ENCODE peak calls at places on chromosomes 1 and 21, in five cellular contexts. E is Panc1, J is fibroblast of mammary gland, K is pancreas, S is tibial artery. I is an unnamed sample.

GRCh38 chr1:199041173-199041914 is 402.5 kb downstream of the PTPRC start:
- DNase-seq in E (no peak), J (no peak), K (no peak), S (no peak), I (no peak)

GRCh38 chr1:2180297-2181245 is 14.0 kb downstream of the FAAP20 start:
- DNase-seq in E (no peak), J (peak; percentile 37), K (no peak), S (no peak), I (no peak)

GRCh38 chr1:155015527-155016230 is 13.1 kb downstream of the ZBTB7B start:
- DNase-seq in E (no peak), J (no peak), K (no peak), S (no peak), I (no peak)

GRCh38 chr1:197423006-197423405 is 155.0 kb downstream of the CRB1 start:
- DNase-seq in E (no peak), J (peak; percentile 69), K (no peak), S (no peak), I (no peak)

GRCh38 chr1:232292818-232293217 is 337.1 kb downstream of the SIPA1L2 start:
- DNase-seq in E (no peak), J (no peak), K (no peak), S (no peak), I (no peak)

GRCh38 chr21:26874347-26874746 is 29.1 kb upstream of the ADAMTS1 start:
- DNase-seq in E (no peak), J (no peak), K (no peak), S (no peak), I (no peak)

GRCh38 chr21:36699546-36700294 is 805 bp downstream of the SIM2 start:
- DNase-seq in E (no peak), J (no peak), K (no peak), S (no peak), I (no peak)

GRCh38 chr1:228041316-228041715 is 34.5 kb downstream of the WNT3A start:
- DNase-seq in E (no peak), J (no peak), K (no peak), S (no peak), I (no peak)

GRCh38 chr1:196875935-196876334 is 11.9 kb upstream of the CFHR4 start:
- DNase-seq in E (no peak), J (no peak), K (no peak), S (no peak), I (no peak)

GRCh38 chr1:149927056-149927534 is 508 bp downstream of the SF3B4 start:
- DNase-seq in E (no peak), J (no peak), K (no peak), S (no peak), I (no peak)

GRCh38 chr1:2602311-2602835 is 15.8 kb downstream of the PRXL2B start:
- DNase-seq in E (no peak), J (no peak), K (no peak), S (no peak), I (no peak)

GRCh38 chr21:20040768-20041167 is 957.4 kb upstream of the NCAM2 start:
- DNase-seq in E (no peak), J (no peak), K (no peak), S (no peak), I (no peak)

GRCh38 chr21:45050786-45051489 is 23.4 kb upstream of the ADARB1 start:
- DNase-seq in E (no peak), J (peak; percentile 72), K (no peak), S (peak; percentile 92), I (no peak)

GRCh38 chr21:41752231-41752681 is 14.6 kb downstream of the RIPK4 start:
- DNase-seq in E (no peak), J (peak; percentile 92), K (no peak), S (no peak), I (no peak)

GRCh38 chr1:105830614-105831146 is 1225.8 kb upstream of the PRMT6 start:
- DNase-seq in E (no peak), J (no peak), K (no peak), S (no peak), I (no peak)

GRCh38 chr1:111565079-111565478 is 54.5 kb upstream of the RAP1A start:
- DNase-seq in E (no peak), J (peak; percentile 98), K (no peak), S (no peak), I (no peak)

GRCh38 chr1:924619-925323 is 1.0 kb downstream of the SAMD11 start:
- DNase-seq in E (no peak), J (no peak), K (no peak), S (no peak), I (no peak)

GRCh38 chr1:185400057-185400456 is 83.0 kb upstream of the IVNS1ABP start:
- DNase-seq in E (no peak), J (peak; percentile 77), K (no peak), S (no peak), I (no peak)

GRCh38 chr1:153293847-153294246 is 18.9 kb downstream of the PGLYRP3 start:
- DNase-seq in E (no peak), J (no peak), K (no peak), S (no peak), I (no peak)
- H3K4me3 ChIP-seq in E (no peak overlapping the region), J (no peak overlapping the region), K (no peak overlapping the region), S (no peak overlapping the region), I (no peak overlapping the region)

GRCh38 chr21:30733026-30733425 is 14.0 kb downstream of the KRTAP21-2 start:
- DNase-seq in E (no peak), J (no peak), K (no peak), S (no peak), I (no peak)
- TF ChIP-seq CTCF in E (no peak), J (no peak), K (no peak), S (no peak), I (no peak)

GRCh38 chr1:223750730-223751572 is 38.6 kb downstream of the CAPN2 start:
- DNase-seq in E (no peak), J (no peak), K (no peak), S (no peak), I (no peak)

GRCh38 chr1:223748773-223749733 is 36.7 kb downstream of the CAPN2 start:
- DNase-seq in E (no peak), J (peak; percentile 50), K (peak; percentile 64), S (peak; percentile 83), I (no peak)

GRCh38 chr1:223747838-223748335 is 35.5 kb downstream of the CAPN2 start:
- DNase-seq in E (no peak), J (peak; percentile 49), K (peak; percentile 59), S (no peak), I (no peak)

GRCh38 chr1:223745731-223746130 is 33.4 kb downstream of the CAPN2 start:
- DNase-seq in E (no peak), J (peak; percentile 75), K (no peak), S (no peak), I (no peak)

GRCh38 chr1:223748405-223748772 is 36.0 kb downstream of the CAPN2 start:
- DNase-seq in E (no peak), J (peak; percentile 62), K (peak; percentile 19), S (no peak), I (no peak)
- H3K4me3 ChIP-seq in E (no peak overlapping the region), J (no peak overlapping the region), K (peak overlapping the region; percentile 33), S (peak overlapping the region; percentile 54), I (no peak overlapping the region)

GRCh38 chr1:234698624-234699023 is 88.6 kb upstream of the IRF2BP2 start:
- DNase-seq in E (no peak), J (no peak), K (no peak), S (no peak), I (peak; percentile 43)

GRCh38 chr1:234696148-234696576 is 86.2 kb upstream of the IRF2BP2 start:
- DNase-seq in E (no peak), J (no peak), K (no peak), S (no peak), I (no peak)

GRCh38 chr1:234696986-234697385 is 87.0 kb upstream of the IRF2BP2 start:
- DNase-seq in E (no peak), J (peak; percentile 51), K (no peak), S (no peak), I (no peak)

GRCh38 chr1:234699795-234700665 is 90.1 kb upstream of the IRF2BP2 start:
- DNase-seq in E (no peak), J (peak; percentile 88), K (no peak), S (no peak), I (no peak)

GRCh38 chr1:234697741-234698140 is 87.8 kb upstream of the IRF2BP2 start:
- DNase-seq in E (no peak), J (no peak), K (no peak), S (no peak), I (no peak)
- TF ChIP-seq CTCF in E (no peak), J (no peak), K (no peak), S (no peak), I (no peak)

DNA sequence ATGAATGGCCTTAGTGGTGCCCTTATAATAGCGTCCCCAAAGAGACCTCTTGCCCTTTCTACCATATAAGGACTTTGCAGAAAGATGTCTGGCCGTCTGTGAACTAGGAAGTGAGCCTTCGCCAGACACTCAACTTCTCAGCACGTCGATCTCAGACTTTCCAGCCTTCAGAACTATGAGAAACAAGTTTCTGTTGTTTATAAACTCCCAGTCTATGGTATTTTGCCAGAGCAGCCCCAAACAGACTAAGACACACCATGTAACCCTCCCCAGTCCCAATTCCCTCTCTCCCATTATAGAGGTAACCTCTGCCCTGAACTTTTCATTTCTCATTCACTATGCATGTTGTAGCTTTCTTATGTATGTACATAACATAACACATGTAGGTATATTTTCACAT is 55.7 kb downstream of the NID1 start:
- DNase-seq in E (no peak), J (peak; percentile 50), K (no peak), S (no peak), I (no peak)
- H3K4me3 ChIP-seq in E (no peak overlapping the region), J (no peak overlapping the region), K (no peak overlapping the region), S (no peak overlapping the region), I (no peak overlapping the region)

DNA sequence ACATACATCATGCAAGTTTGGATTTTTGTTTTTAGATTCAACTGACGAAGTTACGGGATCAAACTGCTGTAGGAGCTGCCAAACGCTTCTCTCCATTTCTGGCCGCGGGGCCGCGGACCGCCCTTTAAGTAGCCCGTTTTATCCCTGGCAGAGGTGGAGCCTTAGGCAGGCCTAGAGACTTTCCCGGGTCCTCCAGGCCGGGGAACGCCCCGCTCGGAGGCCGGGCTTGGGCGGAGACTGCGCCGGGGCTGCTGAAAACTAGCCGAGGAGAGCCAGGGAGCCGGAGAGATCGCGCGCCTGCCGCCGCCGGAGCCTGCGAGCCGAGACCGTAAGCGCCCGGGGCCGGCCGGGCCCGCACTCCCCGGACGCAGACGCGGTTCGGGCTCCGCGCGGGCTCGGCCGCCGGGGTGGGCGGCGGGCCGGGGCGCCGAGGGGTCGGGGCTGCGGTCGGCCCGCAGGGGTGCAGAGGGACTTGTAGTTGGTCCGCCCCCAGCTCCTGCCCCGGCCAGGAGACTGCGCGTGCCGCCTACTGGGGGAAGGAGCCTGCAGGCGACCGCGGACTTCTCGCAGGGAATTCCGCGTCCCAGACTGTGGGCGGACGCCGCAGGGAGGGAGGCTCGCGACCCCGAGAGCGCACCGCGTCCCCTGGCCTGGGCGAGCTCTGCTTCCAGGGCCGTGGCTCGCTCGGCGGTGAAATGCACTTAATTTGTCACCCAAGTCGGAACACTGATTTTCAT is at the start of gene EPHX1:
- DNase-seq in E (peak; percentile 33), J (peak; percentile 79), K (peak; percentile 90), S (peak; percentile 96), I (peak; percentile 63)
- TF ChIP-seq CTCF in E (no peak), J (no peak), K (no peak), S (peak; percentile 38), I (peak; percentile 38)